ENCODE peak calls at places on chromosomes 6 and 20, in five cellular contexts. E, C, L, N and O are unnamed samples.
A peak's percentile ranks its signal among the peaks of the same experiment; 100 is the strongest.

GRCh38 chr20:33689973-33690372 is 3.8 kb upstream of the E2F1 start:
- DNase-seq in N (no peak), C (no peak), L (no peak), E (no peak), O (peak; percentile 39)

GRCh38 chr6:1770435-1770843 is 160.7 kb downstream of the FOXC1 start:
- DNase-seq in L (no peak), E (no peak), C (no peak), N (no peak), O (no peak)

GRCh38 chr6:129929433-129929832 is 68.3 kb upstream of the TMEM244 start:
- DNase-seq in L (peak; percentile 13), N (no peak), E (no peak), C (no peak), O (no peak)

GRCh38 chr20:10466325-10466724 is 31.2 kb downstream of the SLX4IP start:
- DNase-seq in C (no peak), E (peak; percentile 90), N (no peak), L (no peak), O (no peak)

GRCh38 chr20:63032861-63033634 is 26.3 kb upstream of the BHLHE23 start:
- DNase-seq in N (no peak), E (peak; percentile 24), C (peak; percentile 12), L (no peak), O (no peak)

GRCh38 chr6:124193132-124193531 is 389.5 kb downstream of the NKAIN2 start:
- DNase-seq in E (no peak), C (no peak), L (no peak), N (no peak), O (no peak)

GRCh38 chr6:135521431-135521830 is 23.9 kb upstream of the AHI1 start:
- DNase-seq in E (no peak), C (no peak), L (no peak), N (no peak), O (no peak)

GRCh38 chr6:117149324-117149723 is 116.0 kb upstream of the VGLL2 start:
- DNase-seq in E (no peak), C (no peak), L (no peak), N (no peak), O (no peak)

GRCh38 chr6:104365835-104366234 is 493.9 kb downstream of the HACE1 start:
- DNase-seq in N (no peak), L (no peak), C (no peak), E (no peak), O (no peak)
- H3K4me3 ChIP-seq in N (no peak overlapping the region), L (no peak overlapping the region), C (no peak overlapping the region), E (no peak overlapping the region), O (no peak overlapping the region)

GRCh38 chr6:137226682-137227081 is 7.5 kb upstream of the IFNGR1 start:
- DNase-seq in C (no peak), N (no peak), E (no peak), L (no peak), O (no peak)
- H3K4me1 ChIP-seq in C (no peaks in the 10 kb centered on the region), N (peaks cover 6% of the 10 kb centered on the region), E (no peaks in the 10 kb centered on the region), L (peaks cover 22% of the 10 kb centered on the region), O (peaks cover 11% of the 10 kb centered on the region)

DNA sequence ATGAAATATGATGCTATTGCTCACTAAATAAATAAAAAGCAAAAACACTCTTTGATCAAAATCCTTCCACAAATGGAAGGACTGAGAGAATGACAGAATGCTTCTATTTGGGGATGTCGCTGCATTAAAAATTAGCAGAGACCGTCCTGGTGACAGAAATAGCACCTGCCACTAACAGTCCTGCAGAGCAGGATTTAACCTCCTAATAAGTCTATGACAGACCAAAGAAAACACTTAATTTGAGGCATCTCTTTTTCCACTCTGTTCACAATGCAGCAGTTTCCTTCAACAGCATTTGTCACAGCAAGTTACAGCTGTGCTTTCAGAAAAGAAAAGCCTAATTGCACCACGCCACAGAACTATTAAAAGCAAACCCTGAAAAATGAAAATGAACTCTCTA is 140.6 kb upstream of the BEND6 start:
- DNase-seq in N (peak; percentile 61), L (no peak), E (no peak), C (no peak), O (no peak)
- H3K4me3 ChIP-seq in N (peak overlapping the region; percentile 56), L (no peak overlapping the region), E (no peak overlapping the region), C (no peak overlapping the region), O (no peak overlapping the region)

GRCh38 chr6:13741358-13741757 is 29.7 kb upstream of the RANBP9 start:
- DNase-seq in E (no peak), N (no peak), C (no peak), L (no peak), O (no peak)
- H3K4me1 ChIP-seq in E (no peaks in the 10 kb centered on the region), N (no peaks in the 10 kb centered on the region), C (no peaks in the 10 kb centered on the region), L (no peaks in the 10 kb centered on the region), O (no peaks in the 10 kb centered on the region)

GRCh38 chr6:27213544-27214125 is 33.9 kb upstream of the PRSS16 start:
- DNase-seq in L (peak; percentile 83), N (no peak), E (peak; percentile 82), C (no peak), O (peak; percentile 61)
- H3K4me3 ChIP-seq in L (peak overlapping the region; percentile 91), N (no peak overlapping the region), E (peak overlapping the region; percentile 58), C (no peak overlapping the region), O (peak overlapping the region; percentile 73)

GRCh38 chr20:36467076-36467999 is 74.0 kb upstream of the MYL9 start:
- DNase-seq in N (peak; percentile 64), L (peak; percentile 65), C (peak; percentile 76), E (no peak), O (no peak)

GRCh38 chr20:36468149-36469000 is 72.9 kb upstream of the MYL9 start:
- DNase-seq in C (no peak), E (no peak), N (no peak), L (peak; percentile 59), O (no peak)

GRCh38 chr20:36471885-36472642 is 69.3 kb upstream of the MYL9 start:
- DNase-seq in L (no peak), N (peak; percentile 42), C (no peak), E (no peak), O (no peak)

GRCh38 chr20:36470482-36471062 is 70.7 kb upstream of the MYL9 start:
- DNase-seq in L (no peak), E (no peak), N (no peak), C (no peak), O (no peak)

GRCh38 chr20:36469973-36470372 is 71.3 kb upstream of the MYL9 start:
- DNase-seq in N (no peak), L (no peak), C (no peak), E (no peak), O (no peak)
- H3K4me1 ChIP-seq in N (peaks cover 34% of the 10 kb centered on the region), L (peaks cover 99% of the 10 kb centered on the region), C (peaks cover 67% of the 10 kb centered on the region), E (peaks cover 21% of the 10 kb centered on the region), O (peaks cover 33% of the 10 kb centered on the region)

GRCh38 chr6:111086685-111087084 is 618 bp upstream of the SLC16A10 start:
- DNase-seq in N (no peak), L (no peak), C (no peak), E (no peak), O (no peak)
- H3K4me3 ChIP-seq in N (peak overlapping the region; percentile 91), L (peak overlapping the region; percentile 70), C (no peak overlapping the region), E (no peak overlapping the region), O (peak overlapping the region; percentile 70)

GRCh38 chr6:34029489-34030280 is 116.2 kb downstream of the GRM4 start:
- DNase-seq in N (no peak), C (no peak), E (no peak), L (no peak), O (no peak)
- H3K4me1 ChIP-seq in N (no peaks in the 10 kb centered on the region), C (peaks cover 5% of the 10 kb centered on the region), E (peaks cover 6% of the 10 kb centered on the region), L (no peaks in the 10 kb centered on the region), O (no peaks in the 10 kb centered on the region)

GRCh38 chr6:134173007-134173690 is 120.7 kb upstream of the SLC2A12 start:
- DNase-seq in E (no peak), N (no peak), C (no peak), L (no peak), O (peak; percentile 32)
- H3K4me3 ChIP-seq in E (no peak overlapping the region), N (peak overlapping the region; percentile 75), C (no peak overlapping the region), L (peak overlapping the region; percentile 81), O (peak overlapping the region; percentile 73)